ENCODE peak calls at places on chromosomes 16 and 17, in six cellular contexts. X is lung, Z is B cell, Q is body of pancreas, B is SK-N-SH, S is neural crest cell. O is an unnamed sample.

GRCh38 chr17:37836593-37836992 is 87.6 kb upstream of the TBC1D3K start:
- DNase-seq in X (no peak), Z (no peak), B (no peak), Q (no peak), S (no peak), O (no peak)

GRCh38 chr16:9761870-9762269 is 420.4 kb downstream of the GRIN2A start:
- DNase-seq in X (no peak), S (no peak), Z (no peak), B (no peak), Q (no peak), O (no peak)

GRCh38 chr17:28929769-28930168 is 21.5 kb downstream of the PHF12 start:
- DNase-seq in Q (no peak), B (peak), Z (no peak), S (no peak), X (no peak), O (no peak)

GRCh38 chr16:89363621-89364393 is 126.6 kb downstream of the ANKRD11 start:
- DNase-seq in Q (peak), X (peak), Z (no peak), S (no peak), B (peak), O (peak)

GRCh38 chr16:6558133-6558532 is 774.5 kb upstream of the RBFOX1 start:
- DNase-seq in S (no peak), B (no peak), X (no peak), Q (no peak), Z (no peak), O (no peak)

GRCh38 chr17:15392326-15392739 is 50.9 kb upstream of the TEKT3 start:
- DNase-seq in X (no peak), Q (no peak), B (no peak), S (no peak), Z (no peak), O (peak)

GRCh38 chr16:68478526-68479249 is 30.4 kb upstream of the SMPD3 start:
- DNase-seq in X (no peak), B (no peak), Z (no peak), S (no peak), Q (no peak), O (no peak)

GRCh38 chr17:18920911-18921441 is 31.0 kb upstream of the SLC5A10 start:
- DNase-seq in Z (no peak), X (no peak), Q (no peak), B (no peak), S (no peak), O (peak)

GRCh38 chr17:34361478-34362061 is 1.5 kb downstream of the CCL1 start:
- DNase-seq in X (peak), S (peak), Q (peak), Z (peak), B (peak), O (peak)

GRCh38 chr16:48611329-48612137 is 1.6 kb upstream of the N4BP1 start:
- DNase-seq in X (no peak), B (no peak), Z (peak), S (no peak), Q (no peak), O (no peak)

GRCh38 chr16:84198401-84198800 is 7.4 kb downstream of the ADAD2 start:
- DNase-seq in Q (no peak), B (no peak), X (no peak), Z (no peak), S (no peak), O (peak)

GRCh38 chr16:21599994-21600773 is 807 bp downstream of the METTL9 start:
- DNase-seq in Z (peak), Q (no peak), S (no peak), B (peak), X (no peak), O (peak)

GRCh38 chr17:57457188-57457587 is 200.9 kb downstream of the MSI2 start:
- DNase-seq in Q (no peak), S (no peak), X (no peak), Z (no peak), B (no peak), O (no peak)

GRCh38 chr17:57461082-57461481 is 204.8 kb downstream of the MSI2 start:
- DNase-seq in X (no peak), Q (no peak), Z (no peak), S (no peak), B (no peak), O (no peak)

GRCh38 chr17:57458718-57459285 is 202.5 kb downstream of the MSI2 start:
- DNase-seq in B (no peak), X (no peak), S (no peak), Q (peak), Z (no peak), O (no peak)

GRCh38 chr17:57462007-57462579 is 205.8 kb downstream of the MSI2 start:
- DNase-seq in B (no peak), Z (no peak), S (no peak), X (no peak), Q (no peak), O (no peak)

DNA sequence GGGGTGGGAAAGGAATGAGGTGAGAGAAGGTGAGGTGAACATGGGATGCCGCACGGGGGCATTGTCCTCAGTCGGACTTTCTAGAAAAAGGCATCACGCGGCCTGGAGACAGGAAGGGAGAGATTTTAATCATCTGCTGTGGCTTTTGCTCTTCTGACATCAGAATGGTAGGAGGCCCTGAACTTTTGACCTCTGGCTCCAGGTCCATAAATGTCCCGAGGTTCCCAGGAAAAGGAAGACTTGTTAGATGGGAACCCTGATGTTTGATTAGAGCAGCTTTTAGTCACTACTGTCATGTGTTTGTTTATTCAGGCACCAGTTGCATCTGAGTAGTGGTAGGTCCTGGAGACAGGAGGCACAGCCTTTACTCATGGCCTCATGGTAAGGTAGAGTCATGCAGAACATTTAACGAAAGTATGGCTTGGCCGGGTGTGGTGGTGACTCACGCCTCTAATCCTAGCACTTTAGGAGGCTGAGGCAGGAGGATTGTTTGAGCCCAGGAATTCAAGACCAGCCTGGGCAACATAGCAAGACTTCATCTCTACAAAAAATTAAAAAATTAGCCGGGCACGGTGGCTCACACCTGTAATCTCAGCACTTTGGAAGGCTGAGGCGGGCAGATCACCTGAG is 203.1 kb downstream of the MSI2 start:
- DNase-seq in Z (no peak), B (no peak), X (no peak), S (no peak), Q (no peak), O (peak)
- TF ChIP-seq CTCF in Z (no peak), B (no peak), X (no peak), S (no peak), Q (no peak), O (no peak)

GRCh38 chr16:47426806-47427205 is 34.1 kb downstream of the ITFG1 start:
- DNase-seq in Q (no peak), S (no peak), B (no peak), X (no peak), Z (no peak), O (no peak)

DNA sequence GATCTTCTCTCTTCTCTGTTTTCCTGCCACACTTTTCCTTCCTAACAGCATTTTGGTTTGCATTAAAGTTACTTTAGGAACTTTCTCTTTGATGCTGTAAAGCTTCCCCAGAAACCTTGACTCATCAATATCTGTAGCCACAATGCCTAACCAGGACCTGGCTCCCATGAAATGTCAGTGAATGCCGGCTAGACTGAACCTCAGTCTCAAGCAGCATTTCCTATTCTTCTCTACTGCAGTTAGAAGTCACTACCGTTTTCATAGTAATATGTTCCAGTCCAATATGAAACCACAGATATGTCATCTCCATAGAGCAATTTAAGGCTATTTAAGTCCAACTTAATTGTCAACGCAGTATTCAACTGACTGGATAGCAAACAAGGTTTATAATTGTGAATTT is 28.9 kb downstream of the ITFG1 start:
- DNase-seq in X (no peak), S (no peak), Q (no peak), B (no peak), Z (no peak), O (no peak)
- TF ChIP-seq CTCF in X (no peak), S (no peak), Q (no peak), B (no peak), Z (no peak), O (no peak)

GRCh38 chr16:23048164-23048563 is 101.1 kb downstream of the USP31 start:
- DNase-seq in S (no peak), B (no peak), Z (no peak), Q (no peak), X (no peak), O (no peak)
- TF ChIP-seq CTCF in S (no peak), B (no peak), Z (no peak), Q (no peak), X (no peak), O (peak)

DNA sequence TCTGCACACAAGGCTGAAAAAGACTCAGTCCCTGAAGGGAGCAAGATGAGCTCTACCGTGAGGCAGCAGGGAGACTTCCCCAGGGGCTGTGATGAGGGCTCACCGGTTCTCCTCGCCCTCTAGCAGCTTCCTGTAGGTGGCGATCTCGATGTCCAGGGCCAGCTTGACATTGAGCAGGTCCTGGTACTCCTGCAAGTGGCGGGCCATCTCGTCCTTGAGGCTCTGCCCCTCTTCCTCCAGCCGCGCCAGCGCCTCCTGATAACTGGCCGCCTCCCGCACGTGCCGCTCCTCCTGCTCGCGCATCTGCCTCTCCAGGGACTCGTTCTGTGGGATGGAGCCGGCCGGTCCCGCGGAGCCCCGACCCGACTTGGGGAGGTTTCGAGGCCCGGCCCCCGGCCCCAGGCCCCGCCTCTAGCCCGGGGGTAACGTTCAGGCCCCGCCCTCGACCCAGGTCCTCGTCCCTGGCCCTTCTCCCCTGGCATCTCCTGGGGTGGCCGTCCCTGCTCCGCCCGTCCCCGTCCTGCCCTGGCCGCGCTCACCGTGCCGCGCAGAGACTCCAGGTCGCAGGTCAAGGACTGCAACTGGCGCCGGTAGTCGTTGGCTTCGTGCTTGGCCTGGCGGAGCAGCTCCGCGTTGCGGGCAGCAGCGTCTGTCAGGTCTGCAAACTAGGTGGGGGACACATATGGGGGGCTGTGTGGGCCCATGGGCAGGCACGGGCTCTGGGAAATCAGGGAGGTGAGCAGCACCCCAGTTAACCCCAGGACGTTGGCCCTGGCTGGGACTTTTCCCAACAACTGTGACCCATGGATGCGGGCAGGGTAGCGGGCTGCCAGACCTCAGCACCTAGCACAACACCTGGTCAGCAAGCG is 3.9 kb downstream of the GFAP start:
- DNase-seq in S (peak), X (peak), Z (peak), Q (peak), B (peak), O (peak)
- TF ChIP-seq CTCF in S (peak), X (no peak), Z (peak), Q (peak), B (peak), O (peak)